ENCODE peak calls at places on chromosomes 12 and 14, in five cellular contexts. W, K, F, N and Q are unnamed samples.

GRCh38 chr12:65023485-65023884 is 97.6 kb downstream of the WIF1 start:
- DNase-seq in W (no peak), K (no peak), F (no peak), N (no peak), Q (no peak)

GRCh38 chr12:52155048-52155868 is 36.6 kb downstream of the KRT80 start:
- DNase-seq in W (peak; percentile 28), K (peak; percentile 7), F (peak; percentile 48), N (no peak), Q (no peak)

GRCh38 chr14:54105898-54106297 is 149.3 kb upstream of the BMP4 start:
- DNase-seq in W (no peak), K (no peak), F (no peak), N (no peak), Q (no peak)

GRCh38 chr14:55580401-55581010 is 499 bp downstream of the KTN1 start:
- DNase-seq in W (peak; percentile 53), K (peak; percentile 50), F (peak; percentile 52), N (peak; percentile 52), Q (no peak)

GRCh38 chr14:55221186-55221585 is 29.8 kb upstream of the DLGAP5 start:
- DNase-seq in W (no peak), K (no peak), F (no peak), N (no peak), Q (no peak)

GRCh38 chr12:107536613-107537012 is 149.0 kb upstream of the PWP1 start:
- DNase-seq in W (no peak), K (no peak), F (no peak), N (no peak), Q (no peak)

GRCh38 chr12:92648242-92649031 is 54.4 kb upstream of the PLEKHG7 start:
- DNase-seq in W (no peak), K (no peak), F (no peak), N (no peak), Q (no peak)

GRCh38 chr12:113116875-113117274 is 18.7 kb downstream of the RASAL1 start:
- DNase-seq in W (no peak), K (no peak), F (no peak), N (no peak), Q (no peak)

GRCh38 chr14:105049753-105050550 is 15.3 kb downstream of the GPR132 start:
- DNase-seq in W (no peak), K (no peak), F (no peak), N (no peak), Q (no peak)

GRCh38 chr14:74377976-74378690 is 29.9 kb downstream of the VRTN start:
- DNase-seq in W (no peak), K (no peak), F (no peak), N (no peak), Q (no peak)

GRCh38 chr12:49339464-49339861 is 2.5 kb upstream of the C1QL4 start:
- DNase-seq in W (no peak), K (no peak), F (no peak), N (peak; percentile 2), Q (no peak)

GRCh38 chr14:103741876-103742275 is 26.3 kb downstream of the ZFYVE21 start:
- DNase-seq in W (no peak), K (no peak), F (no peak), N (no peak), Q (no peak)

GRCh38 chr12:60112778-60113177 is 516.9 kb downstream of the SLC16A7 start:
- DNase-seq in W (no peak), K (no peak), F (no peak), N (no peak), Q (no peak)

GRCh38 chr12:61525331-61525730 is 734.9 kb upstream of the USP15 start:
- DNase-seq in W (no peak), K (no peak), F (no peak), N (no peak), Q (no peak)

GRCh38 chr12:49537709-49538601 is 875 bp upstream of the KCNH3 start:
- DNase-seq in W (no peak), K (no peak), F (no peak), N (peak; percentile 59), Q (no peak)

GRCh38 chr12:25469861-25470260 is 83.2 kb downstream of the LMNTD1 start:
- DNase-seq in W (no peak), K (no peak), F (no peak), N (no peak), Q (no peak)

GRCh38 chr14:70317969-70318634 is 41.4 kb downstream of the COX16 start:
- DNase-seq in W (no peak), K (no peak), F (no peak), N (peak; percentile 1), Q (peak; percentile 28)

GRCh38 chr14:106459971-106460730 is 933.8 kb downstream of the TMEM121 start:
- DNase-seq in W (peak; percentile 59), K (peak; percentile 62), F (no peak), N (no peak), Q (no peak)

GRCh38 chr12:31517994-31518393 is 72.9 kb downstream of the DENND5B start:
- DNase-seq in W (no peak), K (no peak), F (no peak), N (no peak), Q (no peak)

GRCh38 chr12:24894869-24895268 is 54.0 kb downstream of the BCAT1 start:
- DNase-seq in W (no peak), K (no peak), F (no peak), N (no peak), Q (no peak)

GRCh38 chr14:39731912-39732311 is 299.7 kb upstream of the FBXO33 start:
- DNase-seq in W (no peak), K (no peak), F (no peak), N (no peak), Q (no peak)

GRCh38 chr12:126093911-126094310 is 1028.7 kb downstream of the AACS start:
- DNase-seq in W (no peak), K (no peak), F (no peak), N (peak; percentile 18), Q (no peak)

GRCh38 chr14:33689680-33690079 is 261.2 kb downstream of the EGLN3 start:
- DNase-seq in W (no peak), K (no peak), F (no peak), N (no peak), Q (no peak)

GRCh38 chr12:19771858-19772257 is 332.6 kb downstream of the AEBP2 start:
- DNase-seq in W (no peak), K (no peak), F (no peak), N (no peak), Q (no peak)

GRCh38 chr12:124307556-124307825 is 12.6 kb downstream of the RFLNA start:
- DNase-seq in W (no peak), K (no peak), F (no peak), N (no peak), Q (no peak)

GRCh38 chr14:67704018-67704417 is 2.3 kb downstream of the RDH12 start:
- DNase-seq in W (no peak), K (no peak), F (no peak), N (no peak), Q (no peak)

GRCh38 chr12:47184813-47185212 is 105.1 kb upstream of the AMIGO2 start:
- DNase-seq in W (no peak), K (no peak), F (no peak), N (no peak), Q (no peak)

GRCh38 chr12:88958153-88958552 is 377.9 kb upstream of the KITLG start:
- DNase-seq in W (no peak), K (no peak), F (no peak), N (no peak), Q (no peak)